ENCODE peak calls at places on chromosomes 7 and 10, in eight cellular contexts. L is GM12865; V is GF-D8; J is pons; E is activated T-cell treated with anti-CD3 and anti-CD28 coated beads, Interleukin-2, amount 50 U/mL, for 4 hours; I is left cardiac atrium; T is HepG2; D is anterior cingulate cortex. P is an unnamed sample.

GRCh38 chr10:75926763-75927162 is 495.3 kb downstream of the LRMDA start:
- DNase-seq in V (no peak), E (no peak), T (no peak), I (no peak), D (no peak), L (no peak), J (peak), P (no peak)

GRCh38 chr7:135188298-135188984 is 17.9 kb upstream of the CYREN start:
- DNase-seq in J (no peak), V (no peak), I (no peak), T (no peak), L (peak), E (no peak), D (no peak), P (no peak)

GRCh38 chr7:98168181-98168903 is 42.9 kb upstream of the BHLHA15 start:
- DNase-seq in D (no peak), J (peak), L (peak), E (peak), I (peak), V (peak), T (peak), P (peak)

GRCh38 chr7:155560196-155560595 is 13.8 kb upstream of the CNPY1 start:
- DNase-seq in J (no peak), T (no peak), I (no peak), E (no peak), D (no peak), L (no peak), V (no peak), P (no peak)

GRCh38 chr7:119665791-119666190 is 607.2 kb upstream of the KCND2 start:
- DNase-seq in L (no peak), E (no peak), I (no peak), T (no peak), D (no peak), J (no peak), V (no peak), P (no peak)

GRCh38 chr7:428387-428786 is 91.3 kb downstream of the PDGFA start:
- DNase-seq in T (no peak), D (no peak), I (no peak), L (no peak), J (no peak), E (no peak), V (no peak), P (no peak)

GRCh38 chr10:11440250-11441150 is 170.9 kb downstream of the USP6NL start:
- DNase-seq in D (no peak), J (no peak), I (no peak), T (no peak), E (peak), V (no peak), L (peak), P (no peak)

GRCh38 chr7:55774327-55775050 is 88.1 kb downstream of the SEPTIN14 start:
- DNase-seq in E (no peak), I (no peak), D (peak), T (no peak), V (no peak), L (no peak), J (peak), P (no peak)

GRCh38 chr10:80952436-80952835 is 414.7 kb downstream of the SH2D4B start:
- DNase-seq in J (no peak), V (no peak), E (no peak), I (no peak), L (no peak), D (no peak), T (no peak), P (no peak)

GRCh38 chr10:75556320-75556719 is 124.9 kb downstream of the LRMDA start:
- DNase-seq in V (no peak), D (no peak), E (no peak), L (no peak), I (no peak), J (no peak), T (no peak), P (no peak)

GRCh38 chr10:13087986-13088618 is 11.9 kb upstream of the OPTN start:
- DNase-seq in I (no peak), L (no peak), T (no peak), V (no peak), E (no peak), J (no peak), D (no peak), P (no peak)